ENCODE peak calls at places on chromosomes 6 and 20, in nine cellular contexts. F is stomach; A is tibial nerve; V is left lung; Z is left ventricle myocardium inferior; N is mucosa of descending colon; H is GM23338; L is CD8-positive, alpha-beta memory T cell; E is IMR-90. R is an unnamed sample.

GRCh38 chr20:49685809-49686208 is 27.9 kb downstream of the B4GALT5 start:
- DNase-seq in F (no peak), A (no peak), V (no peak), Z (no peak), N (no peak), H (no peak), L (no peak), E (peak; percentile 72), R (no peak)

GRCh38 chr20:10625641-10626040 is 48.2 kb downstream of the JAG1 start:
- DNase-seq in F (no peak), A (no peak), V (no peak), Z (no peak), N (no peak), H (no peak), L (no peak), E (no peak), R (no peak)

GRCh38 chr20:52959125-52959524 is 13.0 kb upstream of the TSHZ2 start:
- DNase-seq in F (no peak), A (no peak), V (no peak), Z (no peak), N (no peak), H (peak; percentile 44), L (no peak), E (no peak), R (no peak)

GRCh38 chr6:114690625-114691024 is 347.8 kb upstream of the HS3ST5 start:
- DNase-seq in F (no peak), A (no peak), V (no peak), Z (no peak), N (no peak), H (peak; percentile 30), L (no peak), E (no peak), R (no peak)

GRCh38 chr20:7924692-7925091 is 15.6 kb downstream of the HAO1 start:
- DNase-seq in F (no peak), A (no peak), V (no peak), Z (no peak), N (no peak), H (no peak), L (no peak), E (peak; percentile 97), R (no peak)

GRCh38 chr6:33206027-33206863 is 1.8 kb downstream of the HSD17B8 start:
- DNase-seq in F (no peak), A (no peak), V (no peak), Z (no peak), N (no peak), H (no peak), L (no peak), E (no peak), R (no peak)

GRCh38 chr6:160106701-160107100 is 14.9 kb upstream of the SLC22A1 start:
- DNase-seq in F (no peak), A (no peak), V (no peak), Z (no peak), N (no peak), H (no peak), L (no peak), E (no peak), R (no peak)

GRCh38 chr6:142886431-142887170 is 58.4 kb downstream of the HIVEP2 start:
- DNase-seq in F (no peak), A (no peak), V (no peak), Z (no peak), N (no peak), H (peak; percentile 11), L (peak; percentile 44), E (peak; percentile 69), R (no peak)

GRCh38 chr6:84066536-84066935 is 33.0 kb downstream of the MRAP2 start:
- DNase-seq in F (no peak), A (no peak), V (no peak), Z (no peak), N (no peak), H (no peak), L (no peak), E (no peak), R (no peak)
- H3K4me1 ChIP-seq in F (no peaks in the 10 kb centered on the region), A (no peaks in the 10 kb centered on the region), V (no peaks in the 10 kb centered on the region), Z (no peaks in the 10 kb centered on the region), N (no peaks in the 10 kb centered on the region), H (peaks cover 18% of the 10 kb centered on the region), L (no peaks in the 10 kb centered on the region), E (no peaks in the 10 kb centered on the region), R (no peaks in the 10 kb centered on the region)

GRCh38 chr6:110874880-110875547 is 429 bp downstream of the AMD1 start:
- DNase-seq in F (peak; percentile 68), A (no peak), V (peak; percentile 36), Z (peak; percentile 37), N (peak; percentile 74), H (no peak), L (no peak), E (no peak), R (no peak)

GRCh38 chr6:110875548-110876169 is 1.1 kb downstream of the AMD1 start:
- DNase-seq in F (peak; percentile 53), A (no peak), V (peak; percentile 45), Z (peak; percentile 48), N (peak; percentile 82), H (peak; percentile 58), L (peak; percentile 76), E (no peak), R (peak; percentile 77)

GRCh38 chr6:110877569-110877968 is 3.0 kb downstream of the AMD1 start:
- DNase-seq in F (no peak), A (no peak), V (no peak), Z (no peak), N (no peak), H (no peak), L (no peak), E (no peak), R (no peak)

GRCh38 chr6:110877154-110877564 is 2.6 kb downstream of the AMD1 start:
- DNase-seq in F (no peak), A (no peak), V (no peak), Z (no peak), N (no peak), H (no peak), L (no peak), E (peak; percentile 32), R (no peak)

DNA sequence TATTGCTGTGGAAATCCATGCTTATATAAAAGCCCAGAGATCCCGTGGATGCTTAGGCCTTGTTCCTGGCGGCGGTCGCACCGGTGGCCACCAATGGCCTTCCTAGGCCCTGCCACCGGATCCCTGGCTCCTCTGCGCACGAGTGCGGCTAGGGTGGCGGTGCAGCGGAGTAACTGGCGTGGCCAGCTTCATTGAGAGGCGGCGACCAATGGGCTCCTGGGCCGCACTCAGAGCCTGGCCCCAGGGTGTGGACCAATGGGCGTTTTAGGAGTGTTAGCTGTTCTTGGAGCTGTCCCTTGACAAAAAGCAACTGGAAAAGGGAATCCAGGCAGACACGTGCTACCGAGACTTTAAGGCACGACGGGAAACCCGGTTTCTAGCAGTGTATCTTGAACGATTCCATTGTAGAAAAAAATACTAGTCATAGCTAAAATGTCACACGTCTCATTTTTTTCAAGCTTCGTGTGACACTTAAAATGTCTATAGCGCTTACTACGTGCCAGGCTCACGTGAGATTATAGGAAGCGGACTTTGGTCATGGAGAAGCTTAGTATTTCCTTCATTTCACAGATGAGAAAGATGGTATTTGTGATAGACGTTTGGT is 1.7 kb downstream of the AMD1 start:
- DNase-seq in F (peak; percentile 90), A (peak; percentile 83), V (peak; percentile 92), Z (peak; percentile 89), N (peak; percentile 94), H (peak; percentile 92), L (peak; percentile 62), E (peak; percentile 90), R (peak; percentile 88)
- H3K4me1 ChIP-seq in F (peaks cover 39% of the 10 kb centered on the region), A (peaks cover 43% of the 10 kb centered on the region), V (peaks cover 8% of the 10 kb centered on the region), Z (peaks cover 74% of the 10 kb centered on the region), N (peaks cover 45% of the 10 kb centered on the region), H (peaks cover 38% of the 10 kb centered on the region), L (peaks cover 52% of the 10 kb centered on the region), E (peaks cover 5% of the 10 kb centered on the region), R (peaks cover 39% of the 10 kb centered on the region)

GRCh38 chr6:81623106-81623834 is 129.2 kb downstream of the TENT5A start:
- DNase-seq in F (no peak), A (no peak), V (no peak), Z (no peak), N (no peak), H (no peak), L (no peak), E (peak; percentile 53), R (no peak)

GRCh38 chr6:81624443-81624842 is 128.0 kb downstream of the TENT5A start:
- DNase-seq in F (no peak), A (no peak), V (no peak), Z (no peak), N (no peak), H (no peak), L (no peak), E (peak; percentile 45), R (no peak)

GRCh38 chr6:81625216-81625615 is 127.3 kb downstream of the TENT5A start:
- DNase-seq in F (no peak), A (no peak), V (no peak), Z (no peak), N (no peak), H (no peak), L (no peak), E (peak; percentile 32), R (no peak)

GRCh38 chr6:81621816-81622395 is 130.6 kb downstream of the TENT5A start:
- DNase-seq in F (no peak), A (no peak), V (no peak), Z (no peak), N (no peak), H (no peak), L (no peak), E (peak; percentile 52), R (no peak)
- H3K4me1 ChIP-seq in F (no peaks in the 10 kb centered on the region), A (no peaks in the 10 kb centered on the region), V (no peaks in the 10 kb centered on the region), Z (peaks cover 5% of the 10 kb centered on the region), N (no peaks in the 10 kb centered on the region), H (no peaks in the 10 kb centered on the region), L (no peaks in the 10 kb centered on the region), E (no peaks in the 10 kb centered on the region), R (no peaks in the 10 kb centered on the region)

GRCh38 chr20:63979549-63980316 is at the start of gene SAMD10:
- DNase-seq in F (peak; percentile 56), A (no peak), V (peak; percentile 56), Z (no peak), N (peak; percentile 81), H (peak; percentile 66), L (peak; percentile 65), E (peak; percentile 53), R (peak; percentile 69)

GRCh38 chr20:63979221-63979548 is 257 bp downstream of the SAMD10 start:
- DNase-seq in F (no peak), A (no peak), V (no peak), Z (no peak), N (no peak), H (no peak), L (no peak), E (no peak), R (no peak)

GRCh38 chr20:63976980-63977391 is 2.5 kb downstream of the SAMD10 start:
- DNase-seq in F (no peak), A (no peak), V (no peak), Z (no peak), N (peak; percentile 61), H (no peak), L (no peak), E (no peak), R (no peak)

GRCh38 chr20:63977392-63978276 is 1.8 kb downstream of the SAMD10 start:
- DNase-seq in F (no peak), A (no peak), V (peak; percentile 38), Z (no peak), N (peak; percentile 65), H (no peak), L (peak; percentile 19), E (peak; percentile 88), R (no peak)

DNA sequence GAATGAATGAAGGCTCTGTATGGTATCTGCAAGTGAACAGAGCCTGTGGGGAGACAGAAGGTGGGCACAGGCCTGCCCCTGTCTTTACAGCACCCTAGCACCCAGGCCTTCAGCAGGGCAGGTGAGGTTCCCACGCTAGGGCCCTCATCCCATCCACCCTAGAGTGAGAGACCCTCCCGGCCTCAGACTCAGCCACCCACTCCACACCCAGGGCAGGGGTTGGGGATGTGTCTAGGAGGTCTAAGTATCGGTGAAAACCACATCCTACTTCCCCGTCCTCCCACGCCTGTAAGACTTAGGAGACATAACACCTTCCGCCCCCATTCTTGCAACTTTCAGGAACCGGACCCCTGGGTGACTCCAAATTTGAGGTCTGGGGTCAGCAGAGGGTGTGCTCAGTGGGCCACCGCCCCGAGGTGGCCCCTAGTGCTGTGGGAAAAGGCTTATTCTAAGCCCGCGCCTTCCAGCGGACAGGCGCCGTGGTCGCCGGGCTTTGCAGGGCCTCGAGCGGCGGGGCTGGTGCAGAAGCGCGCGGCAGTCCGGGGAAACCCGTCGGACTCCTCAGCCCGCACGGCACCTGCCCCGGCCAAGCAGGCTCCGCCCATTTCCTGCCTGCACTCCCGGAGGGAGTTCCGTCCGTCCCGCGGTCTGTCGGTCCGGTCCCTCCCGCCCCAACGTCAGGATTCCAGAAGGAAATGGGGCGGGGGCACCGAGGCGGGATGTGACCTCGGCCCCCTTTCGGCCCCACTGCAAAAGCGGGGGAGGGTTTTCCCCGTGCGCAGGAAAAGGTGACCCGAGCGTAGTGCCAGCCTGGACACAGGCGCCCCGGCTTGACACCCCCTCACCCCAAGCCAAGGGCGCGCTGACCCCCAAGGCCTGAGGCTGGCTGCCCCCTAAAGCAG is 872 bp downstream of the SAMD10 start:
- DNase-seq in F (peak; percentile 89), A (no peak), V (peak; percentile 83), Z (peak; percentile 78), N (peak; percentile 94), H (peak; percentile 94), L (peak; percentile 46), E (peak; percentile 43), R (peak; percentile 79)
- H3K4me1 ChIP-seq in F (peaks cover 34% of the 10 kb centered on the region), A (peaks cover 49% of the 10 kb centered on the region), V (peaks cover 26% of the 10 kb centered on the region), Z (peaks cover 60% of the 10 kb centered on the region), N (peaks cover 29% of the 10 kb centered on the region), H (peaks cover 18% of the 10 kb centered on the region), L (peaks cover 56% of the 10 kb centered on the region), E (peaks cover 39% of the 10 kb centered on the region), R (peaks cover 20% of the 10 kb centered on the region)

R was measured in psoas muscle.